ENCODE peak calls at places on chromosomes 6 and 20, in nine cellular contexts. One of them, this sample, is unnamed.
A peak's percentile ranks its signal among the peaks of the same experiment; 100 is the strongest.

GRCh38 chr20:7497985-7498384 is 442.3 kb downstream of the HAO1 start:
- DNase-seq in H9: no peak
- DNase-seq in GM23338: no peak
- DNase-seq in left ventricle myocardium inferior: no peak
- DNase-seq in heart left ventricle: no peak
- DNase-seq in CD8-positive, alpha-beta T cell: no peak
- DNase-seq in neural progenitor cell: no peak
- DNase-seq in IMR-90: no peak
- DNase-seq in lower lobe of right lung: no peak
- DNase-seq in this sample: no peak

GRCh38 chr6:99712560-99712959 is 105.9 kb downstream of the PRDM13 start:
- DNase-seq in H9: no peak
- DNase-seq in GM23338: no peak
- DNase-seq in left ventricle myocardium inferior: no peak
- DNase-seq in heart left ventricle: no peak
- DNase-seq in CD8-positive, alpha-beta T cell: no peak
- DNase-seq in neural progenitor cell: no peak
- DNase-seq in IMR-90: no peak
- DNase-seq in lower lobe of right lung: no peak
- DNase-seq in this sample: no peak

GRCh38 chr20:59406446-59406845 is 106.0 kb downstream of the EDN3 start:
- DNase-seq in H9: no peak
- DNase-seq in GM23338: no peak
- DNase-seq in left ventricle myocardium inferior: peak; percentile 35
- DNase-seq in heart left ventricle: no peak
- DNase-seq in CD8-positive, alpha-beta T cell: no peak
- DNase-seq in neural progenitor cell: no peak
- DNase-seq in IMR-90: no peak
- DNase-seq in lower lobe of right lung: no peak
- DNase-seq in this sample: no peak

GRCh38 chr6:38215651-38216319 is 396.3 kb downstream of the ZFAND3 start:
- DNase-seq in H9: no peak
- DNase-seq in GM23338: no peak
- DNase-seq in left ventricle myocardium inferior: no peak
- DNase-seq in heart left ventricle: no peak
- DNase-seq in CD8-positive, alpha-beta T cell: no peak
- DNase-seq in neural progenitor cell: no peak
- DNase-seq in IMR-90: no peak
- DNase-seq in lower lobe of right lung: no peak
- DNase-seq in this sample: no peak

GRCh38 chr20:58308680-58309527 is 611 bp upstream of the RAB22A start:
- DNase-seq in H9: peak; percentile 41
- DNase-seq in GM23338: peak; percentile 63
- DNase-seq in left ventricle myocardium inferior: peak; percentile 66
- DNase-seq in heart left ventricle: peak; percentile 75
- DNase-seq in CD8-positive, alpha-beta T cell: peak; percentile 64
- DNase-seq in neural progenitor cell: peak; percentile 76
- DNase-seq in IMR-90: peak; percentile 46
- DNase-seq in lower lobe of right lung: peak; percentile 77
- DNase-seq in this sample: peak; percentile 45

GRCh38 chr6:126188271-126188909 is 151.5 kb upstream of the CENPW start:
- DNase-seq in H9: no peak
- DNase-seq in GM23338: no peak
- DNase-seq in left ventricle myocardium inferior: no peak
- DNase-seq in heart left ventricle: no peak
- DNase-seq in CD8-positive, alpha-beta T cell: no peak
- DNase-seq in neural progenitor cell: no peak
- DNase-seq in IMR-90: peak; percentile 64
- DNase-seq in lower lobe of right lung: no peak
- DNase-seq in this sample: no peak

GRCh38 chr6:35498407-35499045 is 1.6 kb upstream of the TEAD3 start:
- DNase-seq in H9: no peak
- DNase-seq in GM23338: no peak
- DNase-seq in left ventricle myocardium inferior: no peak
- DNase-seq in heart left ventricle: no peak
- DNase-seq in CD8-positive, alpha-beta T cell: no peak
- DNase-seq in neural progenitor cell: no peak
- DNase-seq in IMR-90: no peak
- DNase-seq in lower lobe of right lung: no peak
- DNase-seq in this sample: no peak

GRCh38 chr6:34714663-34715062 is 18.1 kb upstream of the ILRUN start:
- DNase-seq in H9: no peak
- DNase-seq in GM23338: no peak
- DNase-seq in left ventricle myocardium inferior: no peak
- DNase-seq in heart left ventricle: no peak
- DNase-seq in CD8-positive, alpha-beta T cell: no peak
- DNase-seq in neural progenitor cell: no peak
- DNase-seq in IMR-90: no peak
- DNase-seq in lower lobe of right lung: no peak
- DNase-seq in this sample: no peak

GRCh38 chr6:4522453-4522852 is 253.8 kb upstream of the CDYL start:
- DNase-seq in H9: no peak
- DNase-seq in GM23338: no peak
- DNase-seq in left ventricle myocardium inferior: no peak
- DNase-seq in heart left ventricle: no peak
- DNase-seq in CD8-positive, alpha-beta T cell: no peak
- DNase-seq in neural progenitor cell: no peak
- DNase-seq in IMR-90: no peak
- DNase-seq in lower lobe of right lung: no peak
- DNase-seq in this sample: no peak

GRCh38 chr20:25453035-25453810 is 45.8 kb downstream of the GINS1 start:
- DNase-seq in H9: peak; percentile 25
- DNase-seq in GM23338: no peak
- DNase-seq in left ventricle myocardium inferior: no peak
- DNase-seq in heart left ventricle: no peak
- DNase-seq in CD8-positive, alpha-beta T cell: no peak
- DNase-seq in neural progenitor cell: no peak
- DNase-seq in IMR-90: peak; percentile 43
- DNase-seq in lower lobe of right lung: no peak
- DNase-seq in this sample: no peak

GRCh38 chr20:49505518-49505917 is 23.1 kb upstream of the KCNB1 start:
- DNase-seq in H9: peak; percentile 61
- DNase-seq in GM23338: peak; percentile 77
- DNase-seq in left ventricle myocardium inferior: no peak
- DNase-seq in heart left ventricle: peak; percentile 51
- DNase-seq in CD8-positive, alpha-beta T cell: no peak
- DNase-seq in neural progenitor cell: peak; percentile 97
- DNase-seq in IMR-90: peak; percentile 50
- DNase-seq in lower lobe of right lung: no peak
- DNase-seq in this sample: no peak

GRCh38 chr20:57439432-57439831 is 48.2 kb downstream of the RBM38 start:
- DNase-seq in H9: no peak
- DNase-seq in GM23338: no peak
- DNase-seq in left ventricle myocardium inferior: peak; percentile 76
- DNase-seq in heart left ventricle: peak; percentile 86
- DNase-seq in CD8-positive, alpha-beta T cell: no peak
- DNase-seq in neural progenitor cell: no peak
- DNase-seq in IMR-90: no peak
- DNase-seq in lower lobe of right lung: peak; percentile 90
- DNase-seq in this sample: no peak

GRCh38 chr20:371755-372542 is 8.6 kb upstream of the TRIB3 start:
- DNase-seq in H9: no peak
- DNase-seq in GM23338: no peak
- DNase-seq in left ventricle myocardium inferior: no peak
- DNase-seq in heart left ventricle: peak; percentile 73
- DNase-seq in CD8-positive, alpha-beta T cell: no peak
- DNase-seq in neural progenitor cell: no peak
- DNase-seq in IMR-90: peak; percentile 88
- DNase-seq in lower lobe of right lung: peak; percentile 92
- DNase-seq in this sample: no peak

GRCh38 chr6:75267461-75267860 is 17.1 kb downstream of the TMEM30A start:
- DNase-seq in H9: no peak
- DNase-seq in GM23338: no peak
- DNase-seq in left ventricle myocardium inferior: no peak
- DNase-seq in heart left ventricle: no peak
- DNase-seq in CD8-positive, alpha-beta T cell: no peak
- DNase-seq in neural progenitor cell: no peak
- DNase-seq in IMR-90: no peak
- DNase-seq in lower lobe of right lung: no peak
- DNase-seq in this sample: no peak

GRCh38 chr6:140867336-140867735 is 1265.4 kb upstream of the GJE1 start:
- DNase-seq in H9: no peak
- DNase-seq in GM23338: no peak
- DNase-seq in left ventricle myocardium inferior: no peak
- DNase-seq in heart left ventricle: no peak
- DNase-seq in CD8-positive, alpha-beta T cell: no peak
- DNase-seq in neural progenitor cell: no peak
- DNase-seq in IMR-90: no peak
- DNase-seq in lower lobe of right lung: no peak
- DNase-seq in this sample: no peak

GRCh38 chr6:30154709-30155521 is 6.1 kb downstream of the TRIM10 start:
- DNase-seq in H9: no peak
- DNase-seq in GM23338: no peak
- DNase-seq in left ventricle myocardium inferior: no peak
- DNase-seq in heart left ventricle: no peak
- DNase-seq in CD8-positive, alpha-beta T cell: no peak
- DNase-seq in neural progenitor cell: no peak
- DNase-seq in IMR-90: peak; percentile 50
- DNase-seq in lower lobe of right lung: no peak
- DNase-seq in this sample: peak; percentile 40

GRCh38 chr6:79797912-79798311 is 149.4 kb downstream of the ELOVL4 start:
- DNase-seq in H9: no peak
- DNase-seq in GM23338: no peak
- DNase-seq in left ventricle myocardium inferior: no peak
- DNase-seq in heart left ventricle: no peak
- DNase-seq in CD8-positive, alpha-beta T cell: no peak
- DNase-seq in neural progenitor cell: no peak
- DNase-seq in IMR-90: no peak
- DNase-seq in lower lobe of right lung: no peak
- DNase-seq in this sample: no peak

GRCh38 chr20:17661121-17661744 is 20.8 kb downstream of the RRBP1 start:
- DNase-seq in H9: no peak
- DNase-seq in GM23338: no peak
- DNase-seq in left ventricle myocardium inferior: no peak
- DNase-seq in heart left ventricle: no peak
- DNase-seq in CD8-positive, alpha-beta T cell: no peak
- DNase-seq in neural progenitor cell: no peak
- DNase-seq in IMR-90: no peak
- DNase-seq in lower lobe of right lung: no peak
- DNase-seq in this sample: no peak

GRCh38 chr6:73955800-73956199 is 259.8 kb downstream of the CD109 start:
- DNase-seq in H9: no peak
- DNase-seq in GM23338: no peak
- DNase-seq in left ventricle myocardium inferior: no peak
- DNase-seq in heart left ventricle: no peak
- DNase-seq in CD8-positive, alpha-beta T cell: no peak
- DNase-seq in neural progenitor cell: no peak
- DNase-seq in IMR-90: no peak
- DNase-seq in lower lobe of right lung: no peak
- DNase-seq in this sample: no peak

GRCh38 chr6:44024597-44025219 is 102.5 kb downstream of the MRPL14 start:
- DNase-seq in H9: peak; percentile 26
- DNase-seq in GM23338: no peak
- DNase-seq in left ventricle myocardium inferior: no peak
- DNase-seq in heart left ventricle: no peak
- DNase-seq in CD8-positive, alpha-beta T cell: no peak
- DNase-seq in neural progenitor cell: no peak
- DNase-seq in IMR-90: no peak
- DNase-seq in lower lobe of right lung: peak; percentile 7
- DNase-seq in this sample: no peak

GRCh38 chr6:97668716-97669115 is 385.7 kb upstream of the MMS22L start:
- DNase-seq in H9: no peak
- DNase-seq in GM23338: peak; percentile 37
- DNase-seq in left ventricle myocardium inferior: no peak
- DNase-seq in heart left ventricle: peak; percentile 32
- DNase-seq in CD8-positive, alpha-beta T cell: no peak
- DNase-seq in neural progenitor cell: peak; percentile 82
- DNase-seq in IMR-90: no peak
- DNase-seq in lower lobe of right lung: no peak
- DNase-seq in this sample: no peak

GRCh38 chr6:14272111-14273085 is 154.8 kb downstream of the CD83 start:
- DNase-seq in H9: peak; percentile 24
- DNase-seq in GM23338: no peak
- DNase-seq in left ventricle myocardium inferior: no peak
- DNase-seq in heart left ventricle: no peak
- DNase-seq in CD8-positive, alpha-beta T cell: no peak
- DNase-seq in neural progenitor cell: no peak
- DNase-seq in IMR-90: peak; percentile 42
- DNase-seq in lower lobe of right lung: no peak
- DNase-seq in this sample: no peak

GRCh38 chr6:156827382-156827781 is 50.2 kb downstream of the ARID1B start:
- DNase-seq in H9: no peak
- DNase-seq in GM23338: no peak
- DNase-seq in left ventricle myocardium inferior: no peak
- DNase-seq in heart left ventricle: no peak
- DNase-seq in CD8-positive, alpha-beta T cell: no peak
- DNase-seq in neural progenitor cell: no peak
- DNase-seq in IMR-90: no peak
- DNase-seq in lower lobe of right lung: no peak
- DNase-seq in this sample: no peak

GRCh38 chr20:61288331-61288784 is 36.3 kb downstream of the CDH4 start:
- DNase-seq in H9: no peak
- DNase-seq in GM23338: no peak
- DNase-seq in left ventricle myocardium inferior: no peak
- DNase-seq in heart left ventricle: no peak
- DNase-seq in CD8-positive, alpha-beta T cell: no peak
- DNase-seq in neural progenitor cell: no peak
- DNase-seq in IMR-90: no peak
- DNase-seq in lower lobe of right lung: no peak
- DNase-seq in this sample: no peak
- H3K27ac ChIP-seq in H9: no peak overlapping the region
- H3K27ac ChIP-seq in GM23338: no peak overlapping the region
- H3K27ac ChIP-seq in left ventricle myocardium inferior: no peak overlapping the region
- H3K27ac ChIP-seq in heart left ventricle: no peak overlapping the region
- H3K27ac ChIP-seq in CD8-positive, alpha-beta T cell: no peak overlapping the region
- H3K27ac ChIP-seq in neural progenitor cell: no peak overlapping the region
- H3K27ac ChIP-seq in IMR-90: no peak overlapping the region
- H3K27ac ChIP-seq in lower lobe of right lung: no peak overlapping the region
- H3K27ac ChIP-seq in this sample: no peak overlapping the region

GRCh38 chr6:15406452-15406851 is 160.6 kb downstream of the JARID2 start:
- DNase-seq in H9: no peak
- DNase-seq in GM23338: no peak
- DNase-seq in left ventricle myocardium inferior: no peak
- DNase-seq in heart left ventricle: no peak
- DNase-seq in CD8-positive, alpha-beta T cell: no peak
- DNase-seq in neural progenitor cell: no peak
- DNase-seq in IMR-90: no peak
- DNase-seq in lower lobe of right lung: no peak
- DNase-seq in this sample: no peak
- H3K4me1 ChIP-seq in H9: peaks cover 24% of the 10 kb centered on the region
- H3K4me1 ChIP-seq in GM23338: peaks cover 99% of the 10 kb centered on the region
- H3K4me1 ChIP-seq in left ventricle myocardium inferior: peaks cover 83% of the 10 kb centered on the region
- H3K4me1 ChIP-seq in heart left ventricle: peaks cover 73% of the 10 kb centered on the region
- H3K4me1 ChIP-seq in CD8-positive, alpha-beta T cell: peaks cover 54% of the 10 kb centered on the region
- H3K4me1 ChIP-seq in neural progenitor cell: peaks cover 69% of the 10 kb centered on the region
- H3K4me1 ChIP-seq in IMR-90: peaks cover 6% of the 10 kb centered on the region
- H3K4me1 ChIP-seq in lower lobe of right lung: peaks cover 25% of the 10 kb centered on the region
- H3K4me1 ChIP-seq in this sample: peaks cover 18% of the 10 kb centered on the region

GRCh38 chr6:106413722-106414121 is 53.2 kb downstream of the CRYBG1 start:
- DNase-seq in H9: no peak
- DNase-seq in GM23338: no peak
- DNase-seq in left ventricle myocardium inferior: no peak
- DNase-seq in heart left ventricle: no peak
- DNase-seq in CD8-positive, alpha-beta T cell: no peak
- DNase-seq in neural progenitor cell: no peak
- DNase-seq in IMR-90: no peak
- DNase-seq in lower lobe of right lung: no peak
- DNase-seq in this sample: no peak
- H3K27ac ChIP-seq in H9: no peak overlapping the region
- H3K27ac ChIP-seq in GM23338: no peak overlapping the region
- H3K27ac ChIP-seq in left ventricle myocardium inferior: no peak overlapping the region
- H3K27ac ChIP-seq in heart left ventricle: no peak overlapping the region
- H3K27ac ChIP-seq in CD8-positive, alpha-beta T cell: no peak overlapping the region
- H3K27ac ChIP-seq in neural progenitor cell: no peak overlapping the region
- H3K27ac ChIP-seq in IMR-90: no peak overlapping the region
- H3K27ac ChIP-seq in lower lobe of right lung: no peak overlapping the region
- H3K27ac ChIP-seq in this sample: no peak overlapping the region

GRCh38 chr6:36911946-36912555 is 26.3 kb downstream of the C6orf89 start:
- DNase-seq in H9: no peak
- DNase-seq in GM23338: no peak
- DNase-seq in left ventricle myocardium inferior: no peak
- DNase-seq in heart left ventricle: no peak
- DNase-seq in CD8-positive, alpha-beta T cell: peak; percentile 26
- DNase-seq in neural progenitor cell: no peak
- DNase-seq in IMR-90: no peak
- DNase-seq in lower lobe of right lung: no peak
- DNase-seq in this sample: no peak
- H3K4me1 ChIP-seq in H9: peaks cover 2% of the 10 kb centered on the region
- H3K4me1 ChIP-seq in GM23338: no peaks in the 10 kb centered on the region
- H3K4me1 ChIP-seq in left ventricle myocardium inferior: peaks cover 53% of the 10 kb centered on the region
- H3K4me1 ChIP-seq in heart left ventricle: peaks cover 48% of the 10 kb centered on the region
- H3K4me1 ChIP-seq in CD8-positive, alpha-beta T cell: peaks cover 20% of the 10 kb centered on the region
- H3K4me1 ChIP-seq in neural progenitor cell: peaks cover 11% of the 10 kb centered on the region
- H3K4me1 ChIP-seq in IMR-90: peaks cover 15% of the 10 kb centered on the region
- H3K4me1 ChIP-seq in lower lobe of right lung: peaks cover 34% of the 10 kb centered on the region
- H3K4me1 ChIP-seq in this sample: peaks cover 22% of the 10 kb centered on the region